ENCODE peak calls at places on chromosomes 6 and 20, in ten cellular contexts. U, A, L, E, K, Y, H, X, R and Z are unnamed samples.

GRCh38 chr6:33271608-33272357 is at the start of the genes RPS18 and VPS52:
- DNase-seq in K (peak; percentile 91), Y (peak; percentile 98), E (peak; percentile 83), R (peak; percentile 93), L (peak; percentile 89), A (peak; percentile 95), U (peak; percentile 97), X (peak; percentile 100), H (peak; percentile 100), Z (peak; percentile 99)

GRCh38 chr6:47655719-47656595 is 42.4 kb upstream of the ADGRF4 start:
- DNase-seq in H (peak; percentile 5), L (no peak), Y (peak; percentile 48), K (no peak), X (peak; percentile 24), A (no peak), U (no peak), R (no peak), E (peak; percentile 21), Z (no peak)

GRCh38 chr6:144543006-144543871 is 258.1 kb downstream of the UTRN start:
- DNase-seq in A (no peak), L (no peak), H (peak; percentile 13), U (no peak), K (no peak), Y (no peak), E (no peak), R (no peak), X (no peak), Z (no peak)

GRCh38 chr20:15836634-15837033 is 736.6 kb downstream of the KIF16B start:
- DNase-seq in E (no peak), K (no peak), Y (no peak), A (no peak), U (no peak), H (no peak), R (no peak), L (no peak), X (no peak), Z (no peak)

GRCh38 chr20:46649965-46650542 is 1.2 kb downstream of the SLC13A3 start:
- DNase-seq in U (no peak), H (no peak), Y (no peak), K (no peak), L (no peak), R (no peak), X (no peak), E (no peak), A (no peak), Z (no peak)

GRCh38 chr20:38001981-38002380 is 31.3 kb downstream of the TTI1 start:
- DNase-seq in X (peak; percentile 21), A (no peak), R (no peak), E (no peak), K (no peak), H (peak; percentile 34), U (no peak), L (no peak), Y (no peak), Z (no peak)

GRCh38 chr6:137248702-137249101 is 29.5 kb upstream of the IFNGR1 start:
- DNase-seq in Y (no peak), H (no peak), L (no peak), E (no peak), X (no peak), K (no peak), A (no peak), U (no peak), R (no peak), Z (no peak)

GRCh38 chr20:1472556-1473243 is 6.1 kb upstream of the NSFL1C start:
- DNase-seq in L (no peak), A (no peak), X (no peak), Y (no peak), K (no peak), H (no peak), U (no peak), R (no peak), E (no peak), Z (no peak)

GRCh38 chr20:33815671-33816070 is 4.5 kb downstream of the CHMP4B start:
- DNase-seq in L (no peak), K (no peak), A (no peak), Y (no peak), X (no peak), E (no peak), H (no peak), R (no peak), U (no peak), Z (no peak)

GRCh38 chr6:31643818-31644454 is 8.5 kb downstream of the BAG6 start:
- DNase-seq in A (no peak), K (no peak), H (no peak), X (no peak), Y (no peak), E (no peak), L (no peak), R (peak; percentile 72), U (no peak), Z (no peak)

GRCh38 chr6:170292111-170292777 is 1.4 kb upstream of the DLL1 start:
- DNase-seq in Y (no peak), L (no peak), R (no peak), A (no peak), H (no peak), E (no peak), K (no peak), U (peak; percentile 54), X (no peak), Z (no peak)

GRCh38 chr6:37381579-37381978 is 27.8 kb downstream of the RNF8 start:
- DNase-seq in L (no peak), E (no peak), H (peak; percentile 60), A (peak; percentile 40), X (peak; percentile 93), U (peak; percentile 63), R (no peak), Y (peak; percentile 41), K (no peak), Z (no peak)

GRCh38 chr20:2168946-2169345 is 67.3 kb downstream of the STK35 start:
- DNase-seq in K (no peak), H (no peak), E (no peak), U (no peak), L (no peak), X (no peak), A (no peak), Y (no peak), R (no peak), Z (no peak)

DNA sequence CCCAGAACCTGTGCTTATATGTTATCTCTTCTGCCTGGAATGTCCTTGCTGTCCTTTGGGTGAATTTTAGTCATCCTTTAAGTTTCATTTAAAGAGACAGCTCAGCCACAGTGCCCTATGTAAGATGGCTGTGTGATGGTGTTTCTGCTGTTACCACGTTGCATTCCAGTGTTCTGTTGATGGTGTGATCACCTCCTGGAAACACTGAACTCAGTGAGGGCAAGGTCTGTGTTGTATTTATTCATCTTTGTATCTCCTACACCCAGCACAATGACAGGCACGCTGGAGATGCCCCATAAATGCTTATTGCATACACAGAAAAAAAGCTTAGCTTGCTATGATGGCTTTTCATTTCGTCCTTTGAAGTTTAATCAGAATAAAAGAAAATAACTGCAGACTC is 102.5 kb downstream of the MAP3K7 start:
- DNase-seq in R (no peak), E (no peak), A (no peak), U (no peak), H (no peak), Y (no peak), X (no peak), K (no peak), L (no peak), Z (no peak)
- H3K27ac ChIP-seq in R (no peak overlapping the region), E (no peak overlapping the region), A (no peak overlapping the region), U (no peak overlapping the region), H (no peak overlapping the region), Y (no peak overlapping the region), X (no peak overlapping the region), K (no peak overlapping the region), L (no peak overlapping the region), Z (no peak overlapping the region)

GRCh38 chr6:52534966-52535390 is 41.9 kb downstream of the TRAM2 start:
- DNase-seq in X (no peak), R (no peak), U (no peak), A (no peak), L (no peak), K (no peak), Y (no peak), H (no peak), E (no peak), Z (no peak)
- H3K4me1 ChIP-seq in X (no peaks in the 10 kb centered on the region), R (no peaks in the 10 kb centered on the region), U (no peaks in the 10 kb centered on the region), A (peaks cover 14% of the 10 kb centered on the region), L (peaks cover 49% of the 10 kb centered on the region), K (no peaks in the 10 kb centered on the region), Y (peaks cover 40% of the 10 kb centered on the region), H (peaks cover 40% of the 10 kb centered on the region), E (peaks cover 20% of the 10 kb centered on the region), Z (peaks cover 39% of the 10 kb centered on the region)

GRCh38 chr6:149925974-149926777 is 3.3 kb upstream of the RAET1G start:
- DNase-seq in R (peak; percentile 93), X (peak; percentile 86), U (peak; percentile 95), E (peak; percentile 87), K (peak; percentile 89), L (peak; percentile 89), H (peak; percentile 74), Y (peak; percentile 70), A (peak; percentile 87), Z (peak; percentile 95)
- H3K4me3 ChIP-seq in R (peak overlapping the region; percentile 35), X (peak overlapping the region; percentile 23), U (peak overlapping the region; percentile 16), E (peak overlapping the region; percentile 38), K (peak overlapping the region; percentile 39), L (peak overlapping the region; percentile 69), H (peak overlapping the region; percentile 61), Y (no peak overlapping the region), A (peak overlapping the region; percentile 52), Z (peak overlapping the region; percentile 45)

DNA sequence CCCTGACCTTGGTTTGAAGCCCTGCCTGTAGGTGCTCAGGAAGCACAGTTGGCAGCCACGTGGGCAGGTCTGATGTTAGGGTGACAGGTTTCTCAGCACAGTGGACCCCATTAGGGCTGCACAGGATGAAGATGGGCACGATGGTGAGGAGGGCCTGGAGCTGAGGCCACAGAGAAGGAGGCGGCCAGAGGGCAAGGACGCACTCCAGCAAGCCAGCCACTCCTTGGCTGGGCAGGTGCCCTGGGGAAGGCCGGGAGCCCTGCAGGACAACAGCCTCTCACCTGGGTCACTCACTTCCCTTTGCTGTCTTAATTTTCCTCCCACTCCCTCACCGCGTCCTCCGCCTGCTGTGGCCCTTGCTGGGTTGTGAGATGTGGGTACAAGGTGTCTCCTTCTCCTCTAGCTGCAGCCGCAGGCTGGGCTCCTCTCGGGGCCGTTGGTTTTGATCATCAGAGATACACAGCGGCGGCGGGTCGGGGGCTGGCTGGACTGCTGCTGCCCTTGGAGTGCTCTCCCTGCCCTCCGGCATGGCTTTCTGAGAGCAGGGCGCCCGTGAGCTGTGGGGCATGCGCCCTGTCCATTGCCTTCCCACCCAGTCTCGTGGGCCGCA is 5.7 kb downstream of the OSBPL2 start:
- DNase-seq in K (no peak), Y (no peak), E (no peak), H (no peak), A (no peak), L (no peak), X (no peak), R (peak; percentile 83), U (peak; percentile 53), Z (no peak)
- H3K27ac ChIP-seq in K (no peak overlapping the region), Y (no peak overlapping the region), E (peak overlapping the region; percentile 58), H (no peak overlapping the region), A (no peak overlapping the region), L (peak overlapping the region; percentile 70), X (no peak overlapping the region), R (peak overlapping the region; percentile 86), U (peak overlapping the region; percentile 88), Z (no peak overlapping the region)